ENCODE peak calls at places on chromosome 4, in seven cellular contexts. One of them, this sample, is unnamed.

GRCh38 chr4:164571593-164572385 is 182.1 kb upstream of the SMIM31 start:
- DNase-seq in heart left ventricle: no peak
- DNase-seq in Peyer's patch: no peak
- DNase-seq in uterus: no peak
- DNase-seq in suprapubic skin: no peak
- DNase-seq in adrenal gland: no peak
- DNase-seq in right lobe of liver: no peak
- DNase-seq in this sample: no peak

GRCh38 chr4:168923526-168924194 is 86.4 kb downstream of the CBR4 start:
- DNase-seq in right lobe of liver: peak; percentile 73
- DNase-seq in adrenal gland: peak; percentile 54
- DNase-seq in heart left ventricle: peak; percentile 49
- DNase-seq in suprapubic skin: no peak
- DNase-seq in Peyer's patch: peak; percentile 76
- DNase-seq in uterus: no peak
- DNase-seq in this sample: peak; percentile 62

GRCh38 chr4:99574530-99575314 is at the start of gene MTTP:
- DNase-seq in adrenal gland: no peak
- DNase-seq in uterus: no peak
- DNase-seq in suprapubic skin: no peak
- DNase-seq in Peyer's patch: peak; percentile 59
- DNase-seq in right lobe of liver: peak; percentile 79
- DNase-seq in heart left ventricle: no peak
- DNase-seq in this sample: no peak

GRCh38 chr4:32689520-32689919 is 1969.4 kb downstream of the PCDH7 start:
- DNase-seq in adrenal gland: no peak
- DNase-seq in suprapubic skin: no peak
- DNase-seq in Peyer's patch: no peak
- DNase-seq in right lobe of liver: no peak
- DNase-seq in heart left ventricle: no peak
- DNase-seq in uterus: no peak
- DNase-seq in this sample: no peak

GRCh38 chr4:76830612-76831474 is 67.1 kb downstream of the SOWAHB start:
- DNase-seq in uterus: peak; percentile 23
- DNase-seq in heart left ventricle: peak; percentile 63
- DNase-seq in adrenal gland: peak; percentile 30
- DNase-seq in right lobe of liver: peak; percentile 88
- DNase-seq in suprapubic skin: no peak
- DNase-seq in Peyer's patch: peak; percentile 82
- DNase-seq in this sample: peak; percentile 39

GRCh38 chr4:117479673-117480072 is 394.3 kb upstream of the TRAM1L1 start:
- DNase-seq in suprapubic skin: no peak
- DNase-seq in right lobe of liver: no peak
- DNase-seq in adrenal gland: no peak
- DNase-seq in heart left ventricle: no peak
- DNase-seq in Peyer's patch: no peak
- DNase-seq in uterus: no peak
- DNase-seq in this sample: no peak

GRCh38 chr4:19693949-19694597 is 557.6 kb upstream of the SLIT2 start:
- DNase-seq in Peyer's patch: no peak
- DNase-seq in suprapubic skin: no peak
- DNase-seq in right lobe of liver: no peak
- DNase-seq in adrenal gland: no peak
- DNase-seq in heart left ventricle: peak; percentile 21
- DNase-seq in uterus: peak; percentile 28
- DNase-seq in this sample: no peak

GRCh38 chr4:18167831-18168230 is 146.3 kb upstream of the LCORL start:
- DNase-seq in right lobe of liver: no peak
- DNase-seq in heart left ventricle: no peak
- DNase-seq in adrenal gland: no peak
- DNase-seq in suprapubic skin: no peak
- DNase-seq in uterus: no peak
- DNase-seq in Peyer's patch: no peak
- DNase-seq in this sample: no peak

GRCh38 chr4:145842224-145842887 is 96.3 kb downstream of the ZNF827 start:
- DNase-seq in heart left ventricle: no peak
- DNase-seq in adrenal gland: no peak
- DNase-seq in right lobe of liver: no peak
- DNase-seq in suprapubic skin: no peak
- DNase-seq in uterus: no peak
- DNase-seq in Peyer's patch: no peak
- DNase-seq in this sample: no peak

GRCh38 chr4:127698789-127699200 is 31.4 kb upstream of the SLC25A31 start:
- DNase-seq in uterus: no peak
- DNase-seq in adrenal gland: no peak
- DNase-seq in right lobe of liver: no peak
- DNase-seq in suprapubic skin: no peak
- DNase-seq in Peyer's patch: no peak
- DNase-seq in heart left ventricle: no peak
- DNase-seq in this sample: no peak

GRCh38 chr4:151690164-151690856 is 70.5 kb downstream of the GATB start:
- DNase-seq in heart left ventricle: no peak
- DNase-seq in adrenal gland: no peak
- DNase-seq in right lobe of liver: no peak
- DNase-seq in Peyer's patch: no peak
- DNase-seq in uterus: no peak
- DNase-seq in suprapubic skin: no peak
- DNase-seq in this sample: peak; percentile 38

GRCh38 chr4:3226467-3226866 is 22.5 kb upstream of the MSANTD1 start:
- DNase-seq in Peyer's patch: no peak
- DNase-seq in suprapubic skin: no peak
- DNase-seq in uterus: no peak
- DNase-seq in heart left ventricle: no peak
- DNase-seq in adrenal gland: peak; percentile 66
- DNase-seq in right lobe of liver: no peak
- DNase-seq in this sample: no peak

GRCh38 chr4:109359040-109359646 is 56.7 kb upstream of the COL25A1 start:
- DNase-seq in right lobe of liver: no peak
- DNase-seq in Peyer's patch: no peak
- DNase-seq in suprapubic skin: no peak
- DNase-seq in adrenal gland: no peak
- DNase-seq in uterus: no peak
- DNase-seq in heart left ventricle: no peak
- DNase-seq in this sample: no peak

GRCh38 chr4:99670409-99671073 is 12.9 kb upstream of the C4orf54 start:
- DNase-seq in right lobe of liver: no peak
- DNase-seq in uterus: no peak
- DNase-seq in Peyer's patch: no peak
- DNase-seq in adrenal gland: no peak
- DNase-seq in suprapubic skin: no peak
- DNase-seq in heart left ventricle: no peak
- DNase-seq in this sample: no peak

GRCh38 chr4:151169900-151170299 is 70.5 kb downstream of the RPS3A start:
- DNase-seq in Peyer's patch: no peak
- DNase-seq in uterus: no peak
- DNase-seq in suprapubic skin: no peak
- DNase-seq in adrenal gland: no peak
- DNase-seq in right lobe of liver: no peak
- DNase-seq in heart left ventricle: no peak
- DNase-seq in this sample: no peak

GRCh38 chr4:13992975-13993495 is 365.5 kb upstream of the BOD1L1 start:
- DNase-seq in uterus: no peak
- DNase-seq in adrenal gland: no peak
- DNase-seq in Peyer's patch: no peak
- DNase-seq in suprapubic skin: no peak
- DNase-seq in right lobe of liver: no peak
- DNase-seq in heart left ventricle: no peak
- DNase-seq in this sample: no peak

GRCh38 chr4:7877131-7877530 is 62.5 kb downstream of the AFAP1 start:
- DNase-seq in Peyer's patch: no peak
- DNase-seq in suprapubic skin: no peak
- DNase-seq in adrenal gland: no peak
- DNase-seq in uterus: no peak
- DNase-seq in right lobe of liver: no peak
- DNase-seq in heart left ventricle: no peak
- DNase-seq in this sample: no peak

GRCh38 chr4:138113819-138114415 is 128.2 kb downstream of the SLC7A11 start:
- DNase-seq in heart left ventricle: no peak
- DNase-seq in suprapubic skin: no peak
- DNase-seq in right lobe of liver: no peak
- DNase-seq in Peyer's patch: no peak
- DNase-seq in uterus: no peak
- DNase-seq in adrenal gland: no peak
- DNase-seq in this sample: no peak

GRCh38 chr4:103773691-103774231 is 54.0 kb upstream of the TACR3 start:
- DNase-seq in adrenal gland: no peak
- DNase-seq in uterus: no peak
- DNase-seq in Peyer's patch: no peak
- DNase-seq in suprapubic skin: no peak
- DNase-seq in heart left ventricle: no peak
- DNase-seq in right lobe of liver: no peak
- DNase-seq in this sample: no peak

GRCh38 chr4:151901631-151902030 is 140.8 kb upstream of the GATB start:
- DNase-seq in uterus: no peak
- DNase-seq in suprapubic skin: no peak
- DNase-seq in heart left ventricle: no peak
- DNase-seq in right lobe of liver: no peak
- DNase-seq in Peyer's patch: no peak
- DNase-seq in adrenal gland: no peak
- DNase-seq in this sample: no peak

GRCh38 chr4:40842725-40843401 is 93.1 kb downstream of the NSUN7 start:
- DNase-seq in suprapubic skin: no peak
- DNase-seq in right lobe of liver: no peak
- DNase-seq in heart left ventricle: no peak
- DNase-seq in uterus: no peak
- DNase-seq in adrenal gland: no peak
- DNase-seq in Peyer's patch: no peak
- DNase-seq in this sample: peak; percentile 41
- TF ChIP-seq POLR2A in suprapubic skin: no peak
- TF ChIP-seq POLR2A in right lobe of liver: no peak
- TF ChIP-seq POLR2A in heart left ventricle: no peak
- TF ChIP-seq POLR2A in uterus: no peak
- TF ChIP-seq POLR2A in adrenal gland: no peak
- TF ChIP-seq POLR2A in Peyer's patch: no peak
- TF ChIP-seq POLR2A in this sample: no peak

GRCh38 chr4:6019316-6020263 is 1.4 kb upstream of the C4orf50 start:
- DNase-seq in adrenal gland: no peak
- DNase-seq in Peyer's patch: peak; percentile 53
- DNase-seq in heart left ventricle: no peak
- DNase-seq in right lobe of liver: no peak
- DNase-seq in suprapubic skin: no peak
- DNase-seq in uterus: peak; percentile 24
- DNase-seq in this sample: peak; percentile 69

GRCh38 chr4:6017800-6018199 is 431 bp downstream of the C4orf50 start:
- DNase-seq in Peyer's patch: no peak
- DNase-seq in right lobe of liver: no peak
- DNase-seq in uterus: no peak
- DNase-seq in suprapubic skin: no peak
- DNase-seq in adrenal gland: no peak
- DNase-seq in heart left ventricle: no peak
- DNase-seq in this sample: no peak

GRCh38 chr4:6017030-6017429 is 1.2 kb downstream of the C4orf50 start:
- DNase-seq in suprapubic skin: no peak
- DNase-seq in heart left ventricle: no peak
- DNase-seq in uterus: no peak
- DNase-seq in Peyer's patch: no peak
- DNase-seq in adrenal gland: no peak
- DNase-seq in right lobe of liver: no peak
- DNase-seq in this sample: no peak

GRCh38 chr4:6020633-6021032 is 2.4 kb upstream of the C4orf50 start:
- DNase-seq in adrenal gland: no peak
- DNase-seq in right lobe of liver: no peak
- DNase-seq in Peyer's patch: no peak
- DNase-seq in heart left ventricle: no peak
- DNase-seq in uterus: no peak
- DNase-seq in suprapubic skin: no peak
- DNase-seq in this sample: no peak

GRCh38 chr4:6018331-6018730 is at the start of gene C4orf50:
- DNase-seq in Peyer's patch: no peak
- DNase-seq in suprapubic skin: no peak
- DNase-seq in heart left ventricle: no peak
- DNase-seq in right lobe of liver: no peak
- DNase-seq in adrenal gland: no peak
- DNase-seq in uterus: no peak
- DNase-seq in this sample: no peak
- H3K27me3 ChIP-seq in Peyer's patch: no peaks in the 10 kb centered on the region
- H3K27me3 ChIP-seq in suprapubic skin: peaks cover 27% of the 10 kb centered on the region
- H3K27me3 ChIP-seq in heart left ventricle: peaks cover 7% of the 10 kb centered on the region
- H3K27me3 ChIP-seq in right lobe of liver: no peaks in the 10 kb centered on the region
- H3K27me3 ChIP-seq in adrenal gland: peaks cover 11% of the 10 kb centered on the region
- H3K27me3 ChIP-seq in uterus: no peaks in the 10 kb centered on the region
- H3K27me3 ChIP-seq in this sample: no peaks in the 10 kb centered on the region

DNA sequence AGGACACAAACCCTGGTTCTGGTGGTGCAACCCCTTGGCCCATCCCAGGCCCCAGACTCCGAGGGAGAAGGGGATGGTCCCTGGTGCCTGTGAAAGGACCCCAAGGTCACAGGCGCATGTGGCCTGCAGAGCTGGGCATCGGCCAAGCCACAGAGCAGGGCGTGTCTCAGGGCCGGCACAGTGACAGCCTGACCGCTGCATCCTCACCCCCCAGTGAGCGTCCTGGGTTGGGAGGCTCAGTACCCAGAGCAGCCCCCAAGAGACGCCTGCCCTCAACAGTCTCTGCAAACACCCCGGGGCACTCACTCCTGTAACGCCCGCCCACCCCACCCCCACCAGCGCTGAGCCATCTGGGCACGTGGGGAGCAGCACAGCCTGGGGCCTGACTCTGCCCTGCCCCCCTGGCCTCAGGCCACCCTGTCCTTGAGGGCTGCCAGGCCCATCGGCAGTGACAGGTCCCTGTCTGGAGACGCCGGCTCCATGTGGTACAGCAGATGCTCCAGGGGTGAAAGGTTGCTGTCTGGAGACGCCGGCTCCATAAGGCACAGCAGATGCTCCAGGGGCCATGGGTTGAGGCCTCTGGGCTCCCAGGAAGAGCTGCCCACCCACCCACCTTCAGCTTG is 24.5 kb upstream of the CPLX1 start:
- DNase-seq in Peyer's patch: no peak
- DNase-seq in uterus: no peak
- DNase-seq in adrenal gland: peak; percentile 78
- DNase-seq in suprapubic skin: peak; percentile 55
- DNase-seq in heart left ventricle: no peak
- DNase-seq in right lobe of liver: no peak
- DNase-seq in this sample: no peak
- TF ChIP-seq POLR2A in Peyer's patch: no peak
- TF ChIP-seq POLR2A in uterus: no peak
- TF ChIP-seq POLR2A in adrenal gland: no peak
- TF ChIP-seq POLR2A in suprapubic skin: no peak
- TF ChIP-seq POLR2A in heart left ventricle: no peak
- TF ChIP-seq POLR2A in right lobe of liver: no peak
- TF ChIP-seq POLR2A in this sample: no peak

DNA sequence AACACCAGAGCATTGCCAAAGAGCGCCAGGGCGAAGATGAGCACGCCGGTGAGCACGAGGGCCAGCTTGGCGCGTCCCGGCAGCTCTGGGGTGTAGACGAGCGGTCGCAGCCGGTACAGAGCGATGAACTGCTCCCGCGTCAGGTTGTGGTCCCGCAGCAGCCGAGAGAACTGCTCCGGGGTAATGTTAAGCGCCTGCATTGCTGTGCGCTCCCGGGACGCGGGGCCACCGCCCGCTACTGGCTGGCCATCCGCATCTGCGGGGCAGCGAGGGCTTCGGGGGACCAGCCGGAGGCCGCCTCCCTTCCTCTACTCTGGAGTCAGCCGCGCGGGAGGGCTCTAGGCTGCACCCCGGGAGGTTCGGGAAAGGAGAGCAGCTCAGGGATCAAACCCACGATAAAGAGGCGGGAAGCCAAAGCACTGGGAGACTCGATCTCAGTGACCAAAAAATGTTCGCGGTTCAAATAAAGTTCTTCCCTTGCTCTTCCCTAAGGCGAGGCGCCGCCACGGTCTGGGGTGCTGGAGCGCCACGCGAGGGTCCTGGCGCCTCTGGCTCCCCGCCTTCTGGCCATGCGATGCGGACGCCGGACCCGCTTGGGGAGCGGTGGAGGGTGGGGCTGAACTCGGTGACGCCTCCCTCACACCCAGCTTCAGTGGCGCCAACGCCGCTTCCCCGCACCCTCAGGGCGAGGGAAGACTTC is at the start of gene QRFPR:
- DNase-seq in uterus: no peak
- DNase-seq in right lobe of liver: no peak
- DNase-seq in heart left ventricle: peak; percentile 48
- DNase-seq in suprapubic skin: no peak
- DNase-seq in Peyer's patch: no peak
- DNase-seq in adrenal gland: no peak
- DNase-seq in this sample: no peak
- H3K27me3 ChIP-seq in uterus: peaks cover 10% of the 10 kb centered on the region
- H3K27me3 ChIP-seq in right lobe of liver: peaks cover 25% of the 10 kb centered on the region
- H3K27me3 ChIP-seq in heart left ventricle: peaks cover 3% of the 10 kb centered on the region
- H3K27me3 ChIP-seq in suprapubic skin: peaks cover 62% of the 10 kb centered on the region
- H3K27me3 ChIP-seq in Peyer's patch: no peaks in the 10 kb centered on the region
- H3K27me3 ChIP-seq in adrenal gland: peaks cover 29% of the 10 kb centered on the region
- H3K27me3 ChIP-seq in this sample: peaks cover 10% of the 10 kb centered on the region